ENCODE peak calls at places on chromosomes 11 and 22, in six cellular contexts. U, V, G, Z, H and J are unnamed samples.

GRCh38 chr11:15208570-15209222 is 94.0 kb downstream of the INSC start:
- DNase-seq in U (peak), V (peak), G (peak), Z (peak), H (peak), J (peak)

GRCh38 chr11:10725114-10725906 is 25.7 kb upstream of the CTR9 start:
- DNase-seq in U (peak), V (no peak), G (peak), Z (no peak), H (no peak), J (peak)

GRCh38 chr11:46047520-46047919 is 73.7 kb downstream of the PHF21A start:
- DNase-seq in U (no peak), V (no peak), G (no peak), Z (no peak), H (no peak), J (no peak)

GRCh38 chr22:49964493-49965290 is 4.1 kb downstream of the PIM3 start:
- DNase-seq in U (no peak), V (no peak), G (no peak), Z (peak), H (no peak), J (no peak)

GRCh38 chr11:124640660-124641059 is 18.0 kb downstream of the TBRG1 start:
- DNase-seq in U (no peak), V (no peak), G (no peak), Z (no peak), H (no peak), J (no peak)

GRCh38 chr22:47071812-47072641 is 309.6 kb downstream of the TBC1D22A start:
- DNase-seq in U (no peak), V (no peak), G (no peak), Z (peak), H (no peak), J (no peak)

GRCh38 chr11:31060880-31061279 is 308.7 kb downstream of the DCDC1 start:
- DNase-seq in U (no peak), V (no peak), G (no peak), Z (no peak), H (no peak), J (peak)

GRCh38 chr11:119319136-119319701 is 2.3 kb upstream of the MCAM start:
- DNase-seq in U (no peak), V (no peak), G (no peak), Z (no peak), H (no peak), J (no peak)

GRCh38 chr11:131690776-131691557 is 320.6 kb downstream of the NTM start:
- DNase-seq in U (no peak), V (no peak), G (no peak), Z (no peak), H (no peak), J (no peak)

GRCh38 chr22:46592390-46592872 is 27.8 kb upstream of the GRAMD4 start:
- DNase-seq in U (peak), V (peak), G (peak), Z (peak), H (no peak), J (peak)

GRCh38 chr22:24474221-24474620 is 20.9 kb upstream of the UPB1 start:
- DNase-seq in U (peak), V (no peak), G (peak), Z (peak), H (no peak), J (peak)

GRCh38 chr22:48318173-48318572 is 1509.5 kb downstream of the BRD1 start:
- DNase-seq in U (no peak), V (no peak), G (no peak), Z (no peak), H (no peak), J (no peak)

GRCh38 chr22:48316245-48316875 is 1511.3 kb downstream of the BRD1 start:
- DNase-seq in U (no peak), V (no peak), G (no peak), Z (peak), H (no peak), J (no peak)

GRCh38 chr22:48315415-48316244 is 1512.0 kb downstream of the BRD1 start:
- DNase-seq in U (no peak), V (no peak), G (no peak), Z (peak), H (no peak), J (no peak)

GRCh38 chr22:48318575-48319320 is 1508.9 kb downstream of the BRD1 start:
- DNase-seq in U (no peak), V (no peak), G (no peak), Z (peak), H (no peak), J (no peak)

GRCh38 chr22:48316876-48317250 is 1510.8 kb downstream of the BRD1 start:
- DNase-seq in U (no peak), V (no peak), G (no peak), Z (peak), H (no peak), J (no peak)
- TF ChIP-seq CTCF in U (no peak), V (no peak), G (no peak), Z (no peak), H (no peak), J (no peak)

DNA sequence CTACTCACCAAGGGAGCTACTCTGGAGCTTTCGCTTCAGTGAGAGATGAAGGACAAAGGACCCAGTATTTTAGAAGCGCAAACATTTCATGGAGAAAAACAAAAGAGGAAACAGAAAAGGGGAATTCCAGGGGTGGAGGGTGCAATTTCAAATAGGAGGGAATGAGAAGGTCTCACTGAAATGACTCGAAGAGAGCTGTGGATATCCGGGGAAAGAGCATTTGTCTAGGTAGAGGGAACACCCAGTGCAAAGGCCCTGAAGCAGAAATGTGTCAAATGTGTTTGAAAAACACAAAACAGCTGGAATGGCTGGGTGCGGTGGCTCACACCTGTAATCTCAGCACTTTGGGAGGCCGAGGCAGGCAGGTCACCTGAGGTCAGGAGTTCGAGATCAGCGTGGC is 2.4 kb downstream of the RPS19BP1 start:
- DNase-seq in U (no peak), V (no peak), G (no peak), Z (no peak), H (no peak), J (no peak)
- H3K4me3 ChIP-seq in U (no peak), V (no peak), G (no peak), Z (no peak), H (no peak), J (no peak)

DNA sequence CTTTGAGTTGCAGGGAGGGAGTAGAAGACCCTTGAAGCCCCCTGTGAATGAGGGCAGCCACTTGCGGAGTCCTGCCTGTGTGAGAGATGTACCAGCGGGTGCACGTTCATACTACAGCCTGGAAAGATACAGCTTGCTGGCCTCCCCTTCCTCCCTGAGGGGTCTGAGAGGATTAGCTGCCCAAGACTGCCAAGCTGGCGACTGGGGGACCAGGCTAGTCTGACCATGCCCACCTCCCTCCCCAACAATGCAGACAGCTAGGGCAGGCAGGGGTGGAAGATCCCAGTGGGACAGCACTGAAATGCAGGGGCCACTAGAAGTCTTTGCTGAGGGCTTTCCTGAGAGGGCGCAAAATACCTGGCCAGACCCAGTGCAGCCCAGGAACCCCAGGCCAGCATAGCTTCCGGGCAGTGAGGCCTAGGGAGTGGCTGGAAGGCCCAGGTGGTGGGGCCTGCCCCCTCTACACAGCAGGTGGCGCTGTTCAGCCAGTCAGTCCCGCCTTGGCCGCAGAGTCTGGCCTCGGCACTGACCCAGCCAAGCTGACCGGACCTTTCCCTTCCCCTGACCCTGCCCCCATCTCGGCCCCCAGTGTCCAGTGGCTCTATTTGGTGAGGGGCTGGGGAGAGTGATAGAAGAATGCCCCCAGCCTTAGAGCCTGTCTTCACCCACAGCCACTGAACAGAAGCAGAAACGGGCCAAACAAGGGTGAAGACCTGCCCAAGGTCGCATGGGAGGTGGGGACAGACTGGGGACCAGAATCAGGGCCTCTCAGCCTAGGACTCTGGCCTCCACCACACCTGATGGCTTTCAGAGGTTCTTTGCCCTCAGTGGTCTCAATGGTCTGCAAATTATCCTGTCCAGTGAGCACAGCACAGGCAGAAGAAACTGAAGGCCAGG is 4.8 kb upstream of the MYRF start:
- DNase-seq in U (no peak), V (peak), G (peak), Z (peak), H (peak), J (peak)
- TF ChIP-seq CTCF in U (peak), V (peak), G (peak), Z (peak), H (peak), J (peak)

GRCh38 chr11:134414772-134415765 is 3.0 kb upstream of the B3GAT1 start:
- DNase-seq in U (no peak), V (no peak), G (no peak), Z (no peak), H (peak), J (no peak)
- H3K4me3 ChIP-seq in U (no peak), V (no peak), G (no peak), Z (no peak), H (peak), J (no peak)

GRCh38 chr11:33455827-33456226 is 198.6 kb downstream of the HIPK3 start:
- DNase-seq in U (no peak), V (no peak), G (no peak), Z (no peak), H (no peak), J (no peak)

GRCh38 chr11:33461726-33462125 is 204.5 kb downstream of the HIPK3 start:
- DNase-seq in U (no peak), V (no peak), G (no peak), Z (no peak), H (no peak), J (no peak)

GRCh38 chr11:33454264-33454663 is 197.1 kb downstream of the HIPK3 start:
- DNase-seq in U (no peak), V (no peak), G (no peak), Z (no peak), H (no peak), J (no peak)

GRCh38 chr11:33461319-33461718 is 204.1 kb downstream of the HIPK3 start:
- DNase-seq in U (no peak), V (no peak), G (no peak), Z (no peak), H (no peak), J (no peak)

GRCh38 chr11:33457948-33458347 is 200.8 kb downstream of the HIPK3 start:
- DNase-seq in U (no peak), V (no peak), G (no peak), Z (no peak), H (no peak), J (no peak)
- TF ChIP-seq CTCF in U (no peak), V (no peak), G (no peak), Z (no peak), H (no peak), J (no peak)